ENCODE peak calls at places on chromosomes 6 and 20, in ten cellular contexts. I is SK-N-SH, F is fibroblast of lung, O is H1, Q is endothelial cell of umbilical vein, T is PC-3, U is GM12878, Z is neural progenitor cell, L is astrocyte, B is PC-9. S is an unnamed sample. For H3K27me3, the result is how much of the 10 kb centered on the place peaks cover.

GRCh38 chr6:11622156-11622555 is 84.6 kb downstream of the TMEM170B start:
- DNase-seq in I (no peak), F (no peak), O (no peak), Q (no peak), T (no peak), U (no peak), Z (peak), L (no peak), B (no peak), S (no peak)

GRCh38 chr6:112237644-112238043 is 16.7 kb downstream of the LAMA4 start:
- DNase-seq in I (no peak), F (peak), O (no peak), Q (peak), T (peak), U (no peak), Z (no peak), L (peak), B (no peak), S (no peak)

GRCh38 chr6:41406821-41407787 is 71.7 kb downstream of the NCR2 start:
- DNase-seq in I (no peak), F (peak), O (peak), Q (no peak), T (no peak), U (no peak), Z (peak), L (no peak), B (no peak), S (peak)

GRCh38 chr6:30260036-30260504 is 46.9 kb upstream of the TRIM26 start:
- DNase-seq in I (no peak), F (no peak), O (peak), Q (no peak), T (no peak), U (no peak), Z (no peak), L (no peak), B (no peak), S (peak)

GRCh38 chr6:127019828-127020227 is 98.6 kb upstream of the RSPO3 start:
- DNase-seq in I (no peak), F (no peak), O (no peak), Q (no peak), T (no peak), U (no peak), Z (no peak), L (no peak), B (no peak), S (no peak)

GRCh38 chr6:35441642-35442041 is 10.5 kb upstream of the FANCE start:
- DNase-seq in I (no peak), F (no peak), O (no peak), Q (no peak), T (no peak), U (no peak), Z (no peak), L (no peak), B (no peak), S (no peak)

GRCh38 chr6:11333292-11333849 is 100.9 kb upstream of the NEDD9 start:
- DNase-seq in I (no peak), F (no peak), O (no peak), Q (no peak), T (no peak), U (no peak), Z (no peak), L (no peak), B (no peak), S (no peak)

GRCh38 chr6:56570434-56571359 is 72.0 kb downstream of the DST start:
- DNase-seq in I (peak), F (peak), O (no peak), Q (peak), T (peak), U (no peak), Z (no peak), L (peak), B (no peak), S (no peak)

GRCh38 chr20:39146394-39146793 is 184.2 kb downstream of the DHX35 start:
- DNase-seq in I (no peak), F (no peak), O (no peak), Q (no peak), T (no peak), U (no peak), Z (peak), L (no peak), B (no peak), S (peak)

GRCh38 chr6:42341221-42341620 is 110.5 kb downstream of the TRERF1 start:
- DNase-seq in I (no peak), F (no peak), O (no peak), Q (no peak), T (no peak), U (no peak), Z (no peak), L (no peak), B (no peak), S (no peak)

GRCh38 chr6:37099442-37099841 is 70.5 kb upstream of the PIM1 start:
- DNase-seq in I (no peak), F (no peak), O (no peak), Q (no peak), T (peak), U (no peak), Z (no peak), L (no peak), B (peak), S (no peak)

GRCh38 chr20:19880256-19881079 is 122.4 kb downstream of the RIN2 start:
- DNase-seq in I (no peak), F (peak), O (no peak), Q (no peak), T (peak), U (no peak), Z (no peak), L (peak), B (peak), S (no peak)

GRCh38 chr6:22236626-22237414 is 60.0 kb downstream of the PRL start:
- DNase-seq in I (no peak), F (peak), O (no peak), Q (no peak), T (peak), U (no peak), Z (no peak), L (peak), B (peak), S (peak)

GRCh38 chr6:106197441-106197840 is 111.3 kb downstream of the PRDM1 start:
- DNase-seq in I (no peak), F (no peak), O (no peak), Q (no peak), T (no peak), U (no peak), Z (no peak), L (no peak), B (no peak), S (no peak)

GRCh38 chr6:28542440-28543293 is 17.0 kb downstream of the GPX5 start:
- DNase-seq in I (peak), F (peak), O (peak), Q (peak), T (peak), U (peak), Z (peak), L (peak), B (peak), S (peak)

GRCh38 chr6:36114798-36115408 is 15.4 kb upstream of the MAPK13 start:
- DNase-seq in I (no peak), F (no peak), O (no peak), Q (no peak), T (no peak), U (peak), Z (no peak), L (no peak), B (no peak), S (peak)

GRCh38 chr6:169174516-169175359 is 78.9 kb downstream of the THBS2 start:
- DNase-seq in I (no peak), F (no peak), O (no peak), Q (no peak), T (no peak), U (no peak), Z (no peak), L (no peak), B (no peak), S (peak)

GRCh38 chr20:38659613-38659880 is 57.9 kb downstream of the ARHGAP40 start:
- DNase-seq in I (no peak), F (no peak), O (no peak), Q (no peak), T (no peak), U (no peak), Z (no peak), L (no peak), B (no peak), S (no peak)

GRCh38 chr6:169108753-169109152 is 144.9 kb downstream of the THBS2 start:
- DNase-seq in I (no peak), F (no peak), O (no peak), Q (no peak), T (no peak), U (no peak), Z (no peak), L (no peak), B (no peak), S (no peak)

GRCh38 chr6:149933036-149933435 is 8.8 kb upstream of the ULBP2 start:
- DNase-seq in I (no peak), F (no peak), O (no peak), Q (no peak), T (no peak), U (no peak), Z (no peak), L (no peak), B (no peak), S (no peak)

GRCh38 chr20:11676618-11677289 is 240.9 kb upstream of the BTBD3 start:
- DNase-seq in I (peak), F (peak), O (peak), Q (peak), T (peak), U (no peak), Z (peak), L (peak), B (no peak), S (peak)

GRCh38 chr20:63424613-63425012 is 47.8 kb downstream of the KCNQ2 start:
- DNase-seq in I (no peak), F (no peak), O (no peak), Q (no peak), T (no peak), U (no peak), Z (no peak), L (no peak), B (no peak), S (no peak)

GRCh38 chr6:161057103-161058091 is 65.8 kb downstream of the MAP3K4 start:
- DNase-seq in I (no peak), F (no peak), O (no peak), Q (no peak), T (no peak), U (no peak), Z (no peak), L (no peak), B (no peak), S (no peak)

DNA sequence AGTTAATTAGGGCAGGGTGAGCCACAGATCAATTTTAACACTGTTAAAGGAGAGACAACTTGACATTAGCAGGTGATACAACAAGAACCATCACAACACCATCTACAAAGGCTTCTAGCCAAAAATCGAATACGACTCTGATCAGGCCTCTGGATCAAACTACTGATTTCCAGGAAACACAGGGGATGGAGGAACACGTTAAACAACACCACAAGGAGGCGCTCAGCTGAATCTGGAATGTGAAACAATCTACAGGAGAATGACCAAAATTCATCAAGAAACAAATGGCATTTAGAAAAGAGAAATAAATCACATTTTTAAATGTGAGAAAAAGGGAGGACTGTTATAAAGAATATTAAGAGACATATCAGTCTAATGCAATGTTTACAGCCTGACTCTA is 13.5 kb upstream of the MAFB start:
- DNase-seq in I (no peak), F (no peak), O (no peak), Q (no peak), T (peak), U (no peak), Z (no peak), L (no peak), B (no peak), S (no peak)
- TF ChIP-seq CTCF in I (peak), F (peak), O (peak), Q (no peak), T (peak), U (peak), Z (no peak), L (no peak), B (peak), S (peak)

GRCh38 chr6:138291849-138292181 is 73.5 kb upstream of the PBOV1 start:
- DNase-seq in I (peak), F (no peak), O (no peak), Q (no peak), T (no peak), U (no peak), Z (no peak), L (no peak), B (no peak), S (no peak)

GRCh38 chr6:138293428-138293827 is 75.1 kb upstream of the PBOV1 start:
- DNase-seq in I (no peak), F (peak), O (no peak), Q (no peak), T (no peak), U (no peak), Z (no peak), L (peak), B (no peak), S (peak)

GRCh38 chr6:138296381-138296780 is 78.1 kb upstream of the PBOV1 start:
- DNase-seq in I (no peak), F (no peak), O (no peak), Q (no peak), T (no peak), U (no peak), Z (no peak), L (no peak), B (no peak), S (no peak)

GRCh38 chr6:138292482-138292881 is 74.2 kb upstream of the PBOV1 start:
- DNase-seq in I (no peak), F (no peak), O (no peak), Q (no peak), T (no peak), U (no peak), Z (no peak), L (no peak), B (no peak), S (no peak)

DNA sequence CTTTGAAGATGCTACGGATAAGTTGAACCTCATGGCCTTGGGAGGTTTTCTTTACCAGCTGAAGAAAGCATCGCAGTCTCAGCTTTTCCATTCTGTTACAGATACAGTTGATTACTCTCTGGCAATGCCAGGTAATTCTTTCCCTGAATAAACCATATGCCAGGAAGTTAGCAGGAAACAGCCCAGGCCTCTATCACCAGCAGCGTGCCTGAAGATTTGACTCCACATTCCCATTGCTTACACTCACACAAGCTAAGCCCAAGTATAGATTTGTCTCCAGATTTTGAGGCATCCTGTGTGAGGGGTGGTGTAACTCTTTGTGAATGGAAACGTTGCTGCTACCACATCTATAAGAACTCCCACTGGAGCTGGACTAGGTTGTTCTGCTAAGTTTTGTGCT is 75.7 kb upstream of the PBOV1 start:
- DNase-seq in I (no peak), F (peak), O (no peak), Q (peak), T (no peak), U (no peak), Z (no peak), L (peak), B (no peak), S (no peak)
- H2AFZ ChIP-seq in I (no peak), F (no peak), O (no peak), Q (no peak), T (no peak), U (no peak), Z (no peak), L (no peak), B (no peak), S (no peak)

GRCh38 chr6:17281100-17281496 is at the start of gene RBM24:
- DNase-seq in I (peak), F (peak), O (peak), Q (peak), T (peak), U (no peak), Z (peak), L (peak), B (no peak), S (peak)
- H3K27me3 ChIP-seq in I (under half), F (under half), O (under half), Q (under half), T (under half), U (under half), Z (under half), L (under half), B (under half), S (under half)

DNA sequence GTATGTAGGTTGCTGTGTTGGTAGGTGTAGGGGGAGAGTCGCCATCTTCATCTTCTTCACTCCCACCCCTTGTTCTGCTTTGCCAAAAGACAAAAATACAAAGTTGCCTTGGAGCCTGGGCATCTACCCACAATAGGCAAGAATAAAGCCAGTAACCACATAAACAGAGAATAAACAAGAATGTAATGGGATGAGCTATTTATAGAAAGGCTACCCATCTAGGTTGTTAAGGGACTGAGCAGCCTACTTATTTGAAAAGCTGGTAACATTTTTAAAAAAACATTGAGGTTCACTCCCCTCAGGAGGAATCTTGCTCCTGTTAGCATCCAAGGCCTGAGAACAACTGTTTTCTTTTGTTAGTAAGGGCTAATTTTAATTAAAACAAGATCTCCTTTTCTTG is 301.4 kb upstream of the STXBP5 start:
- DNase-seq in I (no peak), F (no peak), O (no peak), Q (no peak), T (no peak), U (no peak), Z (no peak), L (no peak), B (no peak), S (peak)
- TF ChIP-seq CTCF in I (no peak), F (no peak), O (no peak), Q (no peak), T (no peak), U (no peak), Z (no peak), L (no peak), B (no peak), S (no peak)

GRCh38 chr6:43746071-43746470 is 23.9 kb upstream of the VEGFA start:
- DNase-seq in I (peak), F (no peak), O (peak), Q (no peak), T (no peak), U (no peak), Z (no peak), L (no peak), B (no peak), S (no peak)
- H2AFZ ChIP-seq in I (no peak), F (no peak), O (no peak), Q (no peak), T (no peak), U (no peak), Z (peak), L (no peak), B (no peak), S (peak)

DNA sequence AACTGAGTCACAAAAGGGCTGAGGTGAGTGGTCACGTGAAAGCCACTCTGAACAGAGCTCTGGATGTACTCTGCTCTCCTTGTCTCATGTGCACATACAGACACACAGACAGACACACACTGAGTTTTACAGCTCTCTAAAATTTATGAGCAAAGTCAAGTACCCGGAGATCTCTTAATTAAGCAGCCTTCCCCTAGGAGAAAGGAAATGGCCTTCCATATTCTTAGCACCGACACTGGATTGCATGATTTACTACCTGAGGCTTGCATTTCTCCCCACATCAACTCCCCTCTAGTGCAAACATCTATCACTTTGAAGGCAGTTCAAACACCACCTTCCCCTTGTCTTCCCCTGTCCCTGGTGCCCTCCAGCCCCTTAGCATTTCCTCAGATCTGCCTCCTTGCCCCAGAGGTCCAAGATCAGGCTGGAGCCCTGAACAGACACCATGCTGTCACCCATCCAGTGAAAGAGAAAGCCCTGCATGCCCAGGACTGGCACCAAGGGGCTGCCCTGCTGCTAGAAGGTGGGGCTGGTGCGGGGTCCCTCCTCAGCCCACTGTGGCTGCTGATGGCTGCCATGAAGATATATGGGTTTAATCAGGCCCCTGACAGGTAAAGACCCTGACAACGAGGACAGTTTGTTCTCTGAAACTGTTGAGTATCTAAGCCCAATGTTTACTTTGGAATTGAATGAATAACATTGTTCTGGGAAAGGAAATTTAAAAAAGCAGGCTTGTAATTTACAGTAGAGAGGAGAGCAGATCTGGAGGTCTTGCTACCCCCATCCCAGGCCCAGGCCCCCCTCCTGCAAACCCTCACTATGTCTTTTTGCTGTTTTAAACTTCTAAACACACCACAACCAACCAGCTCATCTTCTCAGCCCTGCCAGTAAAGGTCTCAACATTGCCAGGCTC is 171.1 kb downstream of the CDC5L start:
- DNase-seq in I (no peak), F (no peak), O (no peak), Q (peak), T (no peak), U (no peak), Z (no peak), L (no peak), B (no peak), S (peak)
- H3K27me3 ChIP-seq in I (under half), F (under half), O (under half), Q (under half), T (under half), U (under half), Z (under half), L (under half), B (under half), S (under half)

DNA sequence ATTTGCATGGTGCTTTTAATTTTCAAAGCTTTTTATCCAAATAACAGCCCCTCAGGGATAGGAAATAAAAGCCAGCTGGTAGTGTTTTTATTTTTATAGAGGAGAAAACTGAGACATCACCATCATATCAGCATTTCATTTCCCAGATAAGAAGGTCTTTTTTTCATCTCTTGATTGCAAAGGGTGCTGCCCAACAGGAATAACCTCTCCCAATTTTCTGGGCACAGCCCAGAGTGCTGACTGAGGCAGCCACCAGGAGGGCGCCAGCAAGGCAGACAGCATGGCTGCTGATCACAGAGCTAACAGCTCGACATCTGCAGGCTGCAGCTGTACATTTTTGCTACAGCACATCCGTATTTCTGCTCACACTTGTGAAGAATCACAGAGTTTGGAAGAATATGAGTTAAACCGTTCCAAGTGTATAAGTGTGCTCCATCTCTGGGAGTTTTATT is 85.7 kb upstream of the C20orf144 start:
- DNase-seq in I (peak), F (no peak), O (no peak), Q (no peak), T (no peak), U (no peak), Z (no peak), L (no peak), B (no peak), S (no peak)
- TF ChIP-seq CTCF in I (no peak), F (peak), O (peak), Q (no peak), T (peak), U (no peak), Z (peak), L (no peak), B (no peak), S (no peak)

GRCh38 chr6:6248651-6249050 is 71.8 kb downstream of the F13A1 start:
- DNase-seq in I (no peak), F (no peak), O (no peak), Q (no peak), T (no peak), U (no peak), Z (no peak), L (no peak), B (no peak), S (no peak)

GRCh38 chr6:6256881-6257280 is 63.6 kb downstream of the F13A1 start:
- DNase-seq in I (no peak), F (no peak), O (no peak), Q (no peak), T (no peak), U (no peak), Z (peak), L (no peak), B (no peak), S (no peak)

GRCh38 chr6:6246539-6246938 is 73.9 kb downstream of the F13A1 start:
- DNase-seq in I (no peak), F (no peak), O (no peak), Q (no peak), T (no peak), U (peak), Z (no peak), L (no peak), B (no peak), S (no peak)

GRCh38 chr6:6251555-6252280 is 68.7 kb downstream of the F13A1 start:
- DNase-seq in I (no peak), F (no peak), O (no peak), Q (no peak), T (no peak), U (no peak), Z (no peak), L (no peak), B (no peak), S (no peak)
- H2AFZ ChIP-seq in I (no peak), F (no peak), O (no peak), Q (no peak), T (no peak), U (no peak), Z (no peak), L (no peak), B (no peak), S (no peak)